ENCODE peak calls at places on chromosomes 1 and 21, in four cellular contexts. I is OCI-LY7, Q is PC-3, B is GM23338. E is an unnamed sample.

GRCh38 chr1:214445201-214445600 is 106.2 kb downstream of the PTPN14 start:
- DNase-seq in I (no peak), Q (peak; percentile 46), B (no peak), E (peak; percentile 68)

GRCh38 chr1:184929711-184930202 is 44.6 kb downstream of the NIBAN1 start:
- DNase-seq in I (no peak), Q (peak; percentile 84), B (no peak), E (no peak)

GRCh38 chr1:222736972-222737371 is at the start of gene FAM177B:
- DNase-seq in I (no peak), Q (peak; percentile 93), B (no peak), E (no peak)

GRCh38 chr1:59601032-59601431 is 213.7 kb upstream of the HOOK1 start:
- DNase-seq in I (no peak), Q (no peak), B (peak; percentile 11), E (peak; percentile 93)

GRCh38 chr1:224132901-224133300 is 19.0 kb downstream of the FBXO28 start:
- DNase-seq in I (no peak), Q (peak; percentile 45), B (no peak), E (no peak)

GRCh38 chr1:168341576-168341975 is 60.9 kb downstream of the TBX19 start:
- DNase-seq in I (no peak), Q (peak; percentile 59), B (no peak), E (peak; percentile 73)

GRCh38 chr1:30196872-30197615 is 526.3 kb downstream of the MATN1 start:
- DNase-seq in I (no peak), Q (no peak), B (no peak), E (peak; percentile 7)

GRCh38 chr1:37131281-37131680 is 97.0 kb upstream of the GRIK3 start:
- DNase-seq in I (no peak), Q (no peak), B (no peak), E (no peak)

GRCh38 chr21:26138615-26139257 is 31.8 kb downstream of the APP start:
- DNase-seq in I (no peak), Q (peak; percentile 51), B (no peak), E (no peak)

GRCh38 chr1:210910020-210910575 is 223.8 kb downstream of the KCNH1 start:
- DNase-seq in I (no peak), Q (no peak), B (no peak), E (no peak)

GRCh38 chr1:33244143-33244808 is 12.0 kb upstream of the ZNF362 start:
- DNase-seq in I (no peak), Q (peak; percentile 82), B (no peak), E (no peak)

GRCh38 chr1:180542530-180543171 is 16.1 kb upstream of the OVAAL start:
- DNase-seq in I (no peak), Q (no peak), B (no peak), E (peak; percentile 55)

GRCh38 chr1:183461350-183461749 is 10.9 kb upstream of the SMG7 start:
- DNase-seq in I (no peak), Q (peak; percentile 86), B (peak; percentile 93), E (peak; percentile 22)

GRCh38 chr1:210464519-210465039 is 135.9 kb downstream of the HHAT start:
- DNase-seq in I (no peak), Q (peak; percentile 78), B (no peak), E (peak; percentile 14)

DNA sequence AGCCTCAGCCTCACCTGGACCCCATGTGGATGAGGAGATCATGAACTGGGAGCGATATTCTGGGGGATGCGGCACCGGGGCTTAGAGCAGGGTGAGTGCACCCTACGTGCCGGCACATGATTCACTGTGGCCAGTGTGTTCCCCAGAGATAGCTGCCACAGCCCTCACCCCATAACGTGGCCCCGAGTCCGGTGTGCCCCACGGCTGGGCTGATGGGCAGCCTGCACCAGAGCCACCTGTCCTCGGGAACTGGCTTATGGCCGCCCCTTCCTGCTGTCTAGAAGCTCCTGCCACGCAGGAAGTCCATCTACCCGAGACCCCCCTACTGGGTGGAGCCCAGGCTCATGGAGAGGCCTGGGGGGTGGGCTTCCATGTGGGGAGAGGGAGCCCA is 39.1 kb upstream of the SLC19A1 start:
- DNase-seq in I (no peak), Q (no peak), B (no peak), E (no peak)
- TF ChIP-seq EZH2phosphoT487 in I (no peak), Q (no peak), B (no peak), E (no peak)

DNA sequence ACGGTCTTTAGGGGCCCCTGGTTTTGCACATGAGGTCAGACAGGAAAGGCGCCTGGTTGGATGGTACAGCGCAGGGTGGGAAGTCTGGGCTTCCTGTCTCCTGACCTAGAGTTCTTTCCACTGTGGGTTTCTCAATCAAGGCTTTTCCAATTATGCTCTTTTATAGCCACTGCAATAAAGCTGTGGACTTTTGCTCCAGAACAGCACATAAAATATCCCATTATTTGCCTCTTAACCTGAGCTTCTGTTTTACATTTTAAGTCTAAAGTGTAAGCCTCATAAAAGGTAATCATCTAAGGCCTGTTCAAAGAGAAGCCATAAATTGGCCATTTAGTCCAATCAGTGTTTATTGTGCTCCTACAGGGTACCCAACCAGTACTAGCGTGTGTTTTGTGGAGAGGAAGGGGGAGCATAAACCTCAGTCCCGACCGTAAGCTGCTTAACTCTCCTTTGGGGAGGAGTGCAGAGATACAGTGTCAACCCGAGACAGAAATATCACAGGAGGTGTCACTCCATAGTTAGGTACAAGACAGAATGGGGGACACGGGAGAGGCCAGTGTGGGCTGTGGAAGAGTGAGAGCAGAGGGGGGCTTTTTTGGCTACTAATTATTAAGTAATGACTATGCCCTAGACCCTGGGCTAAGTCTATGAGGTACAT is 270.0 kb downstream of the TRABD2B start:
- DNase-seq in I (no peak), Q (no peak), B (no peak), E (no peak)
- TF ChIP-seq EZH2phosphoT487 in I (no peak), Q (no peak), B (no peak), E (no peak)

DNA sequence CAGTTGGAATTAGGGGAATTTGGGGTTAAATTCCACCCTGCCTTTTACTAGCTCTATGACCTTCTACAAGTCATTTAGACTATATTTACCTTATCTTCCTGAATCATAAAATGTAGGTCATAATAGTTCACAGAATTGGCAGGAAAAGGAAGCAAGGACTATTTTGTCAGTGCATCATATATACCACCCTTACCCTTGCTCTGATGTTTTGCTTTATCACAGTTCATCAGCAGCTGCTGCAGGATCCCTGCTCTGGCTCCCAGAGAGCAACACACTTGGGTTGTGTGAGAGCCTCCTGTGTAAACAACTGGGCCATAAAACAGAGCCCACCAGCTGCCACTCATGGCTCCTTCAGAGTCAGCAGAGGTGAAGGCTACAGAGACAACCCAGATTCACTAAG is 631.6 kb upstream of the CAMK1G start:
- DNase-seq in I (no peak), Q (peak; percentile 50), B (no peak), E (no peak)
- TF ChIP-seq EZH2phosphoT487 in I (no peak), Q (no peak), B (no peak), E (no peak)

GRCh38 chr1:245542365-245542764 is 387.6 kb downstream of the KIF26B start:
- DNase-seq in I (no peak), Q (no peak), B (no peak), E (no peak)

GRCh38 chr1:245541389-245541788 is 386.6 kb downstream of the KIF26B start:
- DNase-seq in I (no peak), Q (peak; percentile 10), B (no peak), E (peak; percentile 74)

GRCh38 chr1:245537992-245538391 is 383.2 kb downstream of the KIF26B start:
- DNase-seq in I (no peak), Q (no peak), B (no peak), E (peak; percentile 75)

GRCh38 chr1:245544236-245544635 is 389.5 kb downstream of the KIF26B start:
- DNase-seq in I (no peak), Q (no peak), B (no peak), E (no peak)

GRCh38 chr1:245538671-245539070 is 383.9 kb downstream of the KIF26B start:
- DNase-seq in I (no peak), Q (no peak), B (no peak), E (peak; percentile 50)
- TF ChIP-seq EZH2phosphoT487 in I (no peak), Q (no peak), B (no peak), E (no peak)

DNA sequence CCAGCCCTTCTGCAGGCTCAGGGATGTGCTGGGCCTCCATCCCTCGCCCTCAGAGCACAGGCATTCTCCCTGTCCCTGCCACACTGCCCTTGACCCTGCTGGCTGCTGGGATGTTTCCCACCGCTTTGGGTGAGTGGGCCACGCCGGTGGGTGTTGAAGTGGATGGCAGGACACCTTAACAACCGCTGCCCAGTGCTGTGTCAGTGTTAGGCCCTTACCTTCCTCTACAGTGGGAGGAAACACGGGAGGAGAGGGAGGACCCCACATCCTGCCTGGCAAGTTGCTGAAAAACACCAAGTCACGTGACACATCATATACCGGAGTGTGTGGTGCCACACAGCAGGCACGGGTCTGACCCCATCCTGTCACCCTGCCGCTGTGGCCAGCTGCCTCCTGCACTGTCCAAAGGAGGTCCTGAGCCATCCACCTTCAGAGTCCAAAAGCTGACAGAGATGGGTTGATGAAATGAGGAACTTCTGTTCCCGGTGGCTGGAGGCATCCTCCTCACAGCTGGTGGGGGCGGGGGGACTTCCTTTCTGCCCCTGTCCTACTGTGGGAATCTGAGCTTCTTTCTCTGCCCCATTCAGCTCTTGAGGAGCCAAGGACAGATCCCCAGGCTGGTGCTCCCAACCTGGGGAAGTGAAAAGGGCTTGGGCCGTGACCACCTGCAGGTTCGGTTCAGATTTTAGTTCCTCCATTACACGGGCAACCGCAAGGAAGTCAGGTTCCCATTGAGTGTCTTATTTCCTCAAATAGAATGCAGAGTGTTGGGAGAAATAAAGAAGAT is 3.2 kb upstream of the THEMIS2 start:
- DNase-seq in I (peak; percentile 78), Q (no peak), B (no peak), E (no peak)
- TF ChIP-seq EZH2phosphoT487 in I (no peak), Q (no peak), B (no peak), E (no peak)

E was measured in GM23248.